ENCODE peak calls at places on chromosome 6, in nine cellular contexts. D, P, J, X, S, L, A, M and R are unnamed samples.

GRCh38 chr6:19399406-19399805 is 437.8 kb upstream of the ID4 start:
- DNase-seq in D (no peak), P (no peak), J (no peak), X (peak; percentile 3), S (no peak), L (no peak), A (peak; percentile 32), M (no peak), R (peak; percentile 78)

GRCh38 chr6:110468696-110469095 is 7.7 kb downstream of the SLC22A16 start:
- DNase-seq in D (no peak), P (no peak), J (no peak), X (no peak), S (no peak), L (no peak), A (no peak), M (no peak), R (no peak)

GRCh38 chr6:42428326-42429041 is 23.2 kb downstream of the TRERF1 start:
- DNase-seq in D (no peak), P (peak; percentile 42), J (no peak), X (peak; percentile 81), S (no peak), L (peak; percentile 60), A (peak; percentile 31), M (no peak), R (no peak)

GRCh38 chr6:45423901-45424627 is 46.3 kb upstream of the SUPT3H start:
- DNase-seq in D (no peak), P (peak; percentile 10), J (no peak), X (no peak), S (no peak), L (no peak), A (no peak), M (no peak), R (no peak)

GRCh38 chr6:137823826-137824501 is 43.1 kb upstream of the TNFAIP3 start:
- DNase-seq in D (no peak), P (peak; percentile 52), J (peak; percentile 94), X (no peak), S (no peak), L (no peak), A (peak; percentile 27), M (no peak), R (no peak)

GRCh38 chr6:48990746-48991145 is 472.3 kb downstream of the MMUT start:
- DNase-seq in D (no peak), P (no peak), J (no peak), X (no peak), S (no peak), L (no peak), A (no peak), M (no peak), R (no peak)

GRCh38 chr6:122049341-122049740 is 350.1 kb upstream of the HSF2 start:
- DNase-seq in D (no peak), P (no peak), J (no peak), X (peak; percentile 39), S (peak; percentile 17), L (no peak), A (no peak), M (no peak), R (no peak)

GRCh38 chr6:42315991-42316378 is 98.3 kb upstream of the MRPS10 start:
- DNase-seq in D (no peak), P (no peak), J (no peak), X (peak; percentile 90), S (peak; percentile 93), L (peak; percentile 69), A (peak; percentile 99), M (peak; percentile 80), R (peak; percentile 94)

GRCh38 chr6:144969154-144969553 is 684.0 kb downstream of the UTRN start:
- DNase-seq in D (no peak), P (no peak), J (no peak), X (no peak), S (no peak), L (no peak), A (no peak), M (no peak), R (no peak)